ENCODE peak calls at places on chromosomes 1 and 21, in ten cellular contexts. One of them, this sample, is unnamed.

GRCh38 chr1:174297351-174297750 is 138.0 kb downstream of the RABGAP1L start:
- DNase-seq in Calu3: no peak
- DNase-seq in esophagus squamous epithelium: no peak
- DNase-seq in activated gamma-delta T cell: no peak
- DNase-seq in HFF-Myc: no peak
- DNase-seq in frontal cortex: no peak
- DNase-seq in central memory CD4-positive, alpha-beta T cell: no peak
- DNase-seq in stimulated activated CD8-positive, alpha-beta memory T cell treated with anti-CD3 and anti-CD28 coated beads, Interleukin-2, amount 100 ng/mL, for 48 hours: no peak
- DNase-seq in hypothalamus: no peak
- DNase-seq in activated CD8-positive, alpha-beta memory T cell treated with anti-CD3 and anti-CD28 coated beads, Interleukin-2, amount 10 ng/mL, durations not matched to agents 7 days and 5 days: no peak
- DNase-seq in this sample: no peak

GRCh38 chr21:44955141-44955802 is 15.4 kb downstream of the SLX9 start:
- DNase-seq in Calu3: no peak
- DNase-seq in esophagus squamous epithelium: no peak
- DNase-seq in activated gamma-delta T cell: no peak
- DNase-seq in HFF-Myc: no peak
- DNase-seq in frontal cortex: no peak
- DNase-seq in central memory CD4-positive, alpha-beta T cell: no peak
- DNase-seq in stimulated activated CD8-positive, alpha-beta memory T cell treated with anti-CD3 and anti-CD28 coated beads, Interleukin-2, amount 100 ng/mL, for 48 hours: no peak
- DNase-seq in hypothalamus: no peak
- DNase-seq in activated CD8-positive, alpha-beta memory T cell treated with anti-CD3 and anti-CD28 coated beads, Interleukin-2, amount 10 ng/mL, durations not matched to agents 7 days and 5 days: no peak
- DNase-seq in this sample: no peak

GRCh38 chr21:41186763-41187536 is 19.0 kb downstream of the BACE2 start:
- DNase-seq in Calu3: peak; percentile 31
- DNase-seq in esophagus squamous epithelium: no peak
- DNase-seq in activated gamma-delta T cell: no peak
- DNase-seq in HFF-Myc: no peak
- DNase-seq in frontal cortex: no peak
- DNase-seq in central memory CD4-positive, alpha-beta T cell: no peak
- DNase-seq in stimulated activated CD8-positive, alpha-beta memory T cell treated with anti-CD3 and anti-CD28 coated beads, Interleukin-2, amount 100 ng/mL, for 48 hours: no peak
- DNase-seq in hypothalamus: no peak
- DNase-seq in activated CD8-positive, alpha-beta memory T cell treated with anti-CD3 and anti-CD28 coated beads, Interleukin-2, amount 10 ng/mL, durations not matched to agents 7 days and 5 days: no peak
- DNase-seq in this sample: no peak

GRCh38 chr1:69648486-69648885 is 80.8 kb downstream of the LRRC7 start:
- DNase-seq in Calu3: no peak
- DNase-seq in esophagus squamous epithelium: no peak
- DNase-seq in activated gamma-delta T cell: no peak
- DNase-seq in HFF-Myc: no peak
- DNase-seq in frontal cortex: no peak
- DNase-seq in central memory CD4-positive, alpha-beta T cell: no peak
- DNase-seq in stimulated activated CD8-positive, alpha-beta memory T cell treated with anti-CD3 and anti-CD28 coated beads, Interleukin-2, amount 100 ng/mL, for 48 hours: no peak
- DNase-seq in hypothalamus: no peak
- DNase-seq in activated CD8-positive, alpha-beta memory T cell treated with anti-CD3 and anti-CD28 coated beads, Interleukin-2, amount 10 ng/mL, durations not matched to agents 7 days and 5 days: no peak
- DNase-seq in this sample: no peak

GRCh38 chr1:46646331-46646730 is 21.8 kb downstream of the ATPAF1 start:
- DNase-seq in Calu3: no peak
- DNase-seq in esophagus squamous epithelium: no peak
- DNase-seq in activated gamma-delta T cell: no peak
- DNase-seq in HFF-Myc: no peak
- DNase-seq in frontal cortex: no peak
- DNase-seq in central memory CD4-positive, alpha-beta T cell: no peak
- DNase-seq in stimulated activated CD8-positive, alpha-beta memory T cell treated with anti-CD3 and anti-CD28 coated beads, Interleukin-2, amount 100 ng/mL, for 48 hours: no peak
- DNase-seq in hypothalamus: no peak
- DNase-seq in activated CD8-positive, alpha-beta memory T cell treated with anti-CD3 and anti-CD28 coated beads, Interleukin-2, amount 10 ng/mL, durations not matched to agents 7 days and 5 days: no peak
- DNase-seq in this sample: no peak

GRCh38 chr1:164774413-164774812 is 215.4 kb downstream of the PBX1 start:
- DNase-seq in Calu3: no peak
- DNase-seq in esophagus squamous epithelium: no peak
- DNase-seq in activated gamma-delta T cell: no peak
- DNase-seq in HFF-Myc: no peak
- DNase-seq in frontal cortex: no peak
- DNase-seq in central memory CD4-positive, alpha-beta T cell: no peak
- DNase-seq in stimulated activated CD8-positive, alpha-beta memory T cell treated with anti-CD3 and anti-CD28 coated beads, Interleukin-2, amount 100 ng/mL, for 48 hours: no peak
- DNase-seq in hypothalamus: no peak
- DNase-seq in activated CD8-positive, alpha-beta memory T cell treated with anti-CD3 and anti-CD28 coated beads, Interleukin-2, amount 10 ng/mL, durations not matched to agents 7 days and 5 days: no peak
- DNase-seq in this sample: no peak

GRCh38 chr1:40831001-40831732 is 31.0 kb downstream of the CITED4 start:
- DNase-seq in Calu3: no peak
- DNase-seq in esophagus squamous epithelium: no peak
- DNase-seq in activated gamma-delta T cell: no peak
- DNase-seq in HFF-Myc: no peak
- DNase-seq in frontal cortex: no peak
- DNase-seq in central memory CD4-positive, alpha-beta T cell: no peak
- DNase-seq in stimulated activated CD8-positive, alpha-beta memory T cell treated with anti-CD3 and anti-CD28 coated beads, Interleukin-2, amount 100 ng/mL, for 48 hours: no peak
- DNase-seq in hypothalamus: no peak
- DNase-seq in activated CD8-positive, alpha-beta memory T cell treated with anti-CD3 and anti-CD28 coated beads, Interleukin-2, amount 10 ng/mL, durations not matched to agents 7 days and 5 days: no peak
- DNase-seq in this sample: no peak

GRCh38 chr1:68917456-68917855 is 420.6 kb upstream of the DEPDC1 start:
- DNase-seq in Calu3: no peak
- DNase-seq in esophagus squamous epithelium: no peak
- DNase-seq in activated gamma-delta T cell: no peak
- DNase-seq in HFF-Myc: no peak
- DNase-seq in frontal cortex: no peak
- DNase-seq in central memory CD4-positive, alpha-beta T cell: no peak
- DNase-seq in stimulated activated CD8-positive, alpha-beta memory T cell treated with anti-CD3 and anti-CD28 coated beads, Interleukin-2, amount 100 ng/mL, for 48 hours: no peak
- DNase-seq in hypothalamus: no peak
- DNase-seq in activated CD8-positive, alpha-beta memory T cell treated with anti-CD3 and anti-CD28 coated beads, Interleukin-2, amount 10 ng/mL, durations not matched to agents 7 days and 5 days: no peak
- DNase-seq in this sample: no peak

GRCh38 chr1:19704247-19705113 is 39.8 kb downstream of the HTR6 start:
- DNase-seq in Calu3: peak; percentile 72
- DNase-seq in esophagus squamous epithelium: no peak
- DNase-seq in activated gamma-delta T cell: no peak
- DNase-seq in HFF-Myc: peak; percentile 37
- DNase-seq in frontal cortex: peak; percentile 36
- DNase-seq in central memory CD4-positive, alpha-beta T cell: peak; percentile 49
- DNase-seq in stimulated activated CD8-positive, alpha-beta memory T cell treated with anti-CD3 and anti-CD28 coated beads, Interleukin-2, amount 100 ng/mL, for 48 hours: peak; percentile 42
- DNase-seq in hypothalamus: peak; percentile 15
- DNase-seq in activated CD8-positive, alpha-beta memory T cell treated with anti-CD3 and anti-CD28 coated beads, Interleukin-2, amount 10 ng/mL, durations not matched to agents 7 days and 5 days: peak; percentile 61
- DNase-seq in this sample: peak; percentile 38

GRCh38 chr1:24749257-24749656 is 4.0 kb downstream of the CLIC4 start:
- DNase-seq in Calu3: no peak
- DNase-seq in esophagus squamous epithelium: no peak
- DNase-seq in activated gamma-delta T cell: no peak
- DNase-seq in HFF-Myc: no peak
- DNase-seq in frontal cortex: no peak
- DNase-seq in central memory CD4-positive, alpha-beta T cell: no peak
- DNase-seq in stimulated activated CD8-positive, alpha-beta memory T cell treated with anti-CD3 and anti-CD28 coated beads, Interleukin-2, amount 100 ng/mL, for 48 hours: no peak
- DNase-seq in hypothalamus: no peak
- DNase-seq in activated CD8-positive, alpha-beta memory T cell treated with anti-CD3 and anti-CD28 coated beads, Interleukin-2, amount 10 ng/mL, durations not matched to agents 7 days and 5 days: no peak
- DNase-seq in this sample: no peak

This sample was measured in Panc1.